ENCODE peak calls at places on chromosomes 2 and 18, in ten cellular contexts. H is cardiac fibroblast, P is HS-5, J is HEK293T, Y is mucosa of gallbladder, Q is astrocyte of the cerebellum, T is T-helper 22 cell, X is NCI-H1417, K is pancreas, S is left lobe of liver. G is an unnamed sample.

GRCh38 chr2:85722519-85722918 is 28.4 kb downstream of the GNLY start:
- DNase-seq in K (no peak), P (no peak), Q (no peak), Y (no peak), J (no peak), T (no peak), S (no peak), H (no peak), X (no peak), G (no peak)

GRCh38 chr2:78757191-78757590 is 268.3 kb upstream of the REG3G start:
- DNase-seq in Y (no peak), T (no peak), K (no peak), S (no peak), Q (no peak), J (no peak), H (no peak), P (no peak), X (no peak), G (no peak)

GRCh38 chr2:201151127-201152074 is 31.5 kb upstream of the CASP10 start:
- DNase-seq in X (no peak), T (no peak), J (no peak), K (no peak), S (no peak), H (peak), P (peak), Y (no peak), Q (peak), G (peak)

GRCh38 chr18:73782405-73782804 is 365.2 kb downstream of the FBXO15 start:
- DNase-seq in H (no peak), S (no peak), K (no peak), P (no peak), J (no peak), T (no peak), Q (no peak), Y (no peak), X (no peak), G (no peak)

GRCh38 chr2:120382541-120383144 is 36.7 kb downstream of the INHBB start:
- DNase-seq in T (no peak), Q (no peak), P (no peak), H (no peak), S (no peak), J (no peak), K (peak), Y (no peak), X (no peak), G (no peak)

GRCh38 chr2:233448220-233448559 is 93.9 kb downstream of the DGKD start:
- DNase-seq in H (peak), Q (no peak), K (peak), T (no peak), J (peak), Y (no peak), X (no peak), P (no peak), S (no peak), G (no peak)

GRCh38 chr2:40348665-40349064 is 103.2 kb downstream of the SLC8A1 start:
- DNase-seq in Q (no peak), J (no peak), Y (no peak), X (no peak), K (no peak), T (no peak), H (peak), P (no peak), S (no peak), G (peak)

GRCh38 chr18:59874166-59874565 is 25.6 kb upstream of the PMAIP1 start:
- DNase-seq in Q (peak), X (no peak), S (no peak), Y (no peak), H (peak), P (peak), T (no peak), J (no peak), K (no peak), G (peak)

GRCh38 chr2:30404354-30405265 is 42.4 kb upstream of the LCLAT1 start:
- DNase-seq in H (no peak), T (no peak), P (no peak), Q (peak), K (no peak), Y (no peak), S (no peak), J (no peak), X (peak), G (no peak)

GRCh38 chr2:218815244-218815637 is 16.4 kb downstream of the PRKAG3 start:
- DNase-seq in Y (no peak), Q (no peak), H (no peak), T (no peak), J (no peak), X (no peak), K (no peak), S (no peak), P (no peak), G (no peak)

GRCh38 chr2:20172273-20173052 is 52.5 kb downstream of the SDC1 start:
- DNase-seq in J (no peak), K (no peak), S (peak), X (peak), Q (no peak), T (no peak), P (no peak), H (no peak), Y (no peak), G (no peak)

GRCh38 chr2:159753797-159754196 is 41.5 kb downstream of the MARCHF7 start:
- DNase-seq in P (no peak), X (no peak), Y (no peak), H (no peak), T (no peak), Q (no peak), K (no peak), J (no peak), S (no peak), G (no peak)

GRCh38 chr2:162732946-162733698 is 105.4 kb downstream of the KCNH7 start:
- DNase-seq in Y (peak), T (no peak), X (no peak), H (no peak), P (no peak), Q (no peak), J (no peak), S (no peak), K (no peak), G (no peak)

GRCh38 chr2:128503358-128504241 is 184.9 kb upstream of the HS6ST1 start:
- DNase-seq in K (no peak), Y (no peak), X (no peak), Q (no peak), J (no peak), H (no peak), P (no peak), T (no peak), S (no peak), G (no peak)

GRCh38 chr2:55719852-55720251 is 26.2 kb upstream of the PNPT1 start:
- DNase-seq in S (no peak), J (no peak), Q (no peak), K (no peak), P (no peak), H (no peak), Y (no peak), T (no peak), X (no peak), G (no peak)

GRCh38 chr2:136376798-136377211 is 258.9 kb upstream of the CXCR4 start:
- DNase-seq in X (no peak), Q (no peak), H (peak), J (no peak), Y (no peak), P (no peak), K (no peak), S (no peak), T (no peak), G (no peak)

GRCh38 chr18:39938678-39939077 is 2016.4 kb upstream of the PIK3C3 start:
- DNase-seq in H (no peak), X (no peak), T (no peak), Q (no peak), K (no peak), P (no peak), S (no peak), Y (no peak), J (no peak), G (no peak)

GRCh38 chr2:180385601-180386201 is 378.6 kb upstream of the CWC22 start:
- DNase-seq in S (no peak), X (no peak), J (no peak), K (no peak), P (peak), Y (no peak), H (peak), Q (peak), T (no peak), G (peak)

GRCh38 chr2:234846589-234847363 is 105.0 kb upstream of the SH3BP4 start:
- DNase-seq in Q (no peak), X (no peak), J (no peak), S (peak), H (no peak), T (no peak), P (no peak), Y (no peak), K (no peak), G (no peak)

GRCh38 chr2:139177041-139177440 is 396.9 kb upstream of the NXPH2 start:
- DNase-seq in J (no peak), H (no peak), S (no peak), Q (no peak), T (no peak), Y (no peak), X (no peak), K (no peak), P (no peak), G (no peak)

GRCh38 chr2:137952586-137953129 is 11.6 kb upstream of the HNMT start:
- DNase-seq in P (no peak), Y (no peak), S (no peak), H (no peak), X (peak), T (no peak), K (no peak), Q (no peak), J (no peak), G (no peak)

GRCh38 chr2:12046641-12047040 is 300.2 kb downstream of the LPIN1 start:
- DNase-seq in Y (no peak), P (peak), S (no peak), Q (no peak), K (no peak), J (no peak), H (peak), X (no peak), T (no peak), G (peak)

GRCh38 chr2:112725545-112726457 is 5.0 kb downstream of the NT5DC4 start:
- DNase-seq in Q (no peak), X (no peak), K (no peak), H (no peak), T (no peak), Y (no peak), P (no peak), J (no peak), S (no peak), G (no peak)

GRCh38 chr2:183359867-183360266 is 235.6 kb downstream of the NUP35 start:
- DNase-seq in X (no peak), Y (no peak), P (peak), T (no peak), Q (peak), H (peak), K (no peak), S (no peak), J (no peak), G (no peak)

GRCh38 chr18:76380791-76381405 is 114.1 kb downstream of the ZNF516 start:
- DNase-seq in S (peak), X (no peak), P (no peak), H (no peak), T (no peak), K (no peak), Q (no peak), J (peak), Y (no peak), G (no peak)

GRCh38 chr2:215652432-215652831 is 216.6 kb upstream of the FN1 start:
- DNase-seq in Y (no peak), Q (no peak), P (no peak), J (no peak), K (no peak), H (peak), S (no peak), T (no peak), X (no peak), G (peak)

GRCh38 chr2:217054791-217055190 is 194.9 kb upstream of the TNP1 start:
- DNase-seq in Y (no peak), Q (no peak), S (no peak), H (peak), J (no peak), P (no peak), K (no peak), T (no peak), X (peak), G (no peak)

GRCh38 chr2:217527586-217528202 is 475.1 kb downstream of the TNS1 start:
- DNase-seq in P (peak), Y (no peak), T (no peak), K (no peak), X (no peak), S (no peak), J (no peak), Q (no peak), H (peak), G (peak)

GRCh38 chr2:114729025-114729424 is 286.6 kb downstream of the DPP10 start:
- DNase-seq in X (peak), H (no peak), S (no peak), Y (no peak), J (no peak), K (no peak), T (no peak), Q (no peak), P (no peak), G (no peak)

GRCh38 chr2:65434592-65435241 is 2.3 kb upstream of the SPRED2 start:
- DNase-seq in J (no peak), T (no peak), P (no peak), X (no peak), Y (no peak), Q (no peak), H (no peak), K (no peak), S (no peak), G (no peak)

G was measured in BJ.